ENCODE peak calls at places on chromosomes 5 and 9, in eight cellular contexts. A is KBM-7, J is OCI-LY7, D is astrocyte of the spinal cord, G is BJ, U is T-cell, T is activated B cell treated with CpG ODN at 0.5 μM for 24 hours, V is cardiac septum. R is an unnamed sample.

GRCh38 chr5:136205061-136205702 is 12.2 kb upstream of the SMIM32 start:
- DNase-seq in A (no peak), J (no peak), D (no peak), G (no peak), U (no peak), T (no peak), V (no peak), R (peak; percentile 83)

GRCh38 chr5:138459311-138459710 is 6.0 kb upstream of the EGR1 start:
- DNase-seq in A (no peak), J (peak; percentile 76), D (no peak), G (no peak), U (peak; percentile 78), T (peak; percentile 48), V (no peak), R (no peak)

GRCh38 chr9:6739218-6739617 is 18.6 kb upstream of the KDM4C start:
- DNase-seq in A (peak; percentile 10), J (peak; percentile 31), D (peak; percentile 20), G (no peak), U (no peak), T (no peak), V (no peak), R (peak; percentile 41)

GRCh38 chr5:118611332-118611945 is 376.9 kb downstream of the DTWD2 start:
- DNase-seq in A (peak; percentile 32), J (peak; percentile 17), D (peak; percentile 44), G (no peak), U (no peak), T (no peak), V (no peak), R (peak; percentile 62)

GRCh38 chr5:1380011-1380817 is 35.3 kb upstream of the CLPTM1L start:
- DNase-seq in A (peak; percentile 56), J (no peak), D (no peak), G (no peak), U (peak; percentile 51), T (peak; percentile 69), V (no peak), R (peak; percentile 47)

GRCh38 chr5:57010786-57011185 is 58.9 kb upstream of the MIER3 start:
- DNase-seq in A (no peak), J (no peak), D (no peak), G (no peak), U (no peak), T (no peak), V (no peak), R (no peak)

GRCh38 chr9:99356512-99356971 is 134.5 kb downstream of the SEC61B start:
- DNase-seq in A (no peak), J (no peak), D (no peak), G (no peak), U (no peak), T (no peak), V (peak; percentile 85), R (no peak)

GRCh38 chr5:91095321-91095720 is 287.8 kb downstream of the ARRDC3 start:
- DNase-seq in A (no peak), J (no peak), D (no peak), G (no peak), U (no peak), T (no peak), V (no peak), R (no peak)

GRCh38 chr5:143434261-143435206 is 31.0 kb upstream of the NR3C1 start:
- DNase-seq in A (no peak), J (peak; percentile 77), D (no peak), G (no peak), U (peak; percentile 67), T (peak; percentile 28), V (no peak), R (no peak)

GRCh38 chr9:113738506-113738897 is 137.6 kb upstream of the ZNF618 start:
- DNase-seq in A (no peak), J (no peak), D (no peak), G (no peak), U (no peak), T (no peak), V (no peak), R (no peak)

GRCh38 chr5:132198571-132198970 is 29.1 kb downstream of the P4HA2 start:
- DNase-seq in A (no peak), J (no peak), D (no peak), G (no peak), U (no peak), T (no peak), V (no peak), R (no peak)

GRCh38 chr5:94440015-94440414 is 178.4 kb downstream of the KIAA0825 start:
- DNase-seq in A (no peak), J (no peak), D (no peak), G (no peak), U (no peak), T (no peak), V (no peak), R (no peak)

R was measured in astrocyte of the hippocampus.